ENCODE peak calls at places on chromosomes 7 and 10, in ten cellular contexts. V, H, C, A, N, E, F, O, Z and M are unnamed samples. For H3K27me3, the result is how much of the 10 kb centered on the place peaks cover.

GRCh38 chr7:44235582-44236332 is 35.0 kb downstream of the YKT6 start:
- DNase-seq in V (no peak), H (no peak), C (no peak), A (no peak), N (no peak), E (peak), F (no peak), O (no peak), Z (no peak), M (no peak)

GRCh38 chr7:36023025-36023424 is 130.0 kb upstream of the EEPD1 start:
- DNase-seq in V (no peak), H (no peak), C (no peak), A (no peak), N (no peak), E (no peak), F (no peak), O (no peak), Z (no peak), M (no peak)

GRCh38 chr10:30002438-30003266 is 56.7 kb downstream of the JCAD start:
- DNase-seq in V (no peak), H (peak), C (peak), A (peak), N (peak), E (peak), F (peak), O (peak), Z (no peak), M (peak)

GRCh38 chr10:63504145-63504881 is 16.9 kb upstream of the REEP3 start:
- DNase-seq in V (no peak), H (no peak), C (no peak), A (no peak), N (no peak), E (no peak), F (no peak), O (no peak), Z (no peak), M (no peak)

GRCh38 chr7:110943686-110944350 is 147.1 kb upstream of the LRRN3 start:
- DNase-seq in V (peak), H (no peak), C (no peak), A (no peak), N (no peak), E (peak), F (no peak), O (no peak), Z (no peak), M (no peak)

GRCh38 chr10:74145133-74145532 is 5.5 kb downstream of the AP3M1 start:
- DNase-seq in V (peak), H (no peak), C (no peak), A (no peak), N (peak), E (no peak), F (no peak), O (no peak), Z (no peak), M (peak)

GRCh38 chr10:107103174-107104025 is 61.1 kb downstream of the SORCS1 start:
- DNase-seq in V (no peak), H (peak), C (no peak), A (no peak), N (no peak), E (peak), F (no peak), O (no peak), Z (no peak), M (no peak)

GRCh38 chr10:86229378-86229777 is 137.2 kb downstream of the GRID1 start:
- DNase-seq in V (no peak), H (no peak), C (no peak), A (no peak), N (no peak), E (no peak), F (no peak), O (no peak), Z (no peak), M (no peak)

GRCh38 chr10:121592155-121592890 is 5.9 kb downstream of the FGFR2 start:
- DNase-seq in V (no peak), H (no peak), C (no peak), A (no peak), N (no peak), E (no peak), F (no peak), O (no peak), Z (no peak), M (no peak)

GRCh38 chr10:88457680-88458079 is 125.4 kb downstream of the RNLS start:
- DNase-seq in V (no peak), H (no peak), C (no peak), A (no peak), N (no peak), E (no peak), F (no peak), O (no peak), Z (no peak), M (no peak)

GRCh38 chr10:92923416-92923815 is 75.1 kb downstream of the EXOC6 start:
- DNase-seq in V (no peak), H (no peak), C (no peak), A (no peak), N (no peak), E (no peak), F (no peak), O (no peak), Z (no peak), M (no peak)

GRCh38 chr10:43962346-43963191 is 313.9 kb upstream of the ZNF32 start:
- DNase-seq in V (peak), H (no peak), C (peak), A (no peak), N (no peak), E (no peak), F (no peak), O (peak), Z (no peak), M (no peak)

GRCh38 chr10:72086466-72087391 is 1.6 kb downstream of the SPOCK2 start:
- DNase-seq in V (no peak), H (peak), C (no peak), A (no peak), N (no peak), E (no peak), F (no peak), O (no peak), Z (peak), M (no peak)

GRCh38 chr10:73759512-73760115 is 15.4 kb downstream of the SEC24C start:
- DNase-seq in V (no peak), H (no peak), C (no peak), A (no peak), N (no peak), E (no peak), F (peak), O (no peak), Z (no peak), M (no peak)

GRCh38 chr10:89274928-89275327 is 23.4 kb upstream of the LIPA start:
- DNase-seq in V (no peak), H (no peak), C (no peak), A (no peak), N (no peak), E (no peak), F (no peak), O (no peak), Z (no peak), M (no peak)

GRCh38 chr10:120783901-120784300 is 67.3 kb upstream of the WDR11 start:
- DNase-seq in V (no peak), H (no peak), C (no peak), A (no peak), N (no peak), E (no peak), F (no peak), O (no peak), Z (no peak), M (no peak)

GRCh38 chr10:35335133-35335532 is 1.2 kb upstream of the CCNY start:
- DNase-seq in V (no peak), H (no peak), C (no peak), A (no peak), N (no peak), E (no peak), F (no peak), O (no peak), Z (no peak), M (no peak)

GRCh38 chr10:1452777-1453176 is 284.5 kb downstream of the ADARB2 start:
- DNase-seq in V (no peak), H (no peak), C (no peak), A (no peak), N (no peak), E (no peak), F (no peak), O (no peak), Z (no peak), M (no peak)

GRCh38 chr7:80259-81236 is 111.8 kb upstream of the FAM20C start:
- DNase-seq in V (no peak), H (no peak), C (no peak), A (no peak), N (no peak), E (no peak), F (no peak), O (peak), Z (no peak), M (no peak)

GRCh38 chr7:55194522-55194921 is 170.6 kb upstream of the LANCL2 start:
- DNase-seq in V (no peak), H (no peak), C (no peak), A (no peak), N (no peak), E (no peak), F (no peak), O (no peak), Z (no peak), M (no peak)

GRCh38 chr10:86083664-86084175 is 282.9 kb downstream of the GRID1 start:
- DNase-seq in V (no peak), H (no peak), C (no peak), A (no peak), N (no peak), E (no peak), F (no peak), O (no peak), Z (no peak), M (no peak)

GRCh38 chr10:92327445-92328433 is 36.8 kb downstream of the MARCHF5 start:
- DNase-seq in V (no peak), H (no peak), C (no peak), A (no peak), N (no peak), E (no peak), F (no peak), O (no peak), Z (no peak), M (no peak)

GRCh38 chr10:44390585-44391072 is 5.7 kb upstream of the CXCL12 start:
- DNase-seq in V (no peak), H (no peak), C (no peak), A (no peak), N (no peak), E (no peak), F (no peak), O (no peak), Z (no peak), M (no peak)

GRCh38 chr10:33381391-33381790 is 46.9 kb upstream of the NRP1 start:
- DNase-seq in V (no peak), H (no peak), C (no peak), A (no peak), N (no peak), E (no peak), F (no peak), O (no peak), Z (no peak), M (no peak)

GRCh38 chr10:89684604-89685003 is 16.8 kb upstream of the KIF20B start:
- DNase-seq in V (no peak), H (no peak), C (no peak), A (no peak), N (no peak), E (no peak), F (no peak), O (no peak), Z (no peak), M (no peak)

GRCh38 chr10:121709674-121710073 is 111.4 kb upstream of the FGFR2 start:
- DNase-seq in V (no peak), H (no peak), C (no peak), A (no peak), N (no peak), E (no peak), F (no peak), O (no peak), Z (no peak), M (no peak)

DNA sequence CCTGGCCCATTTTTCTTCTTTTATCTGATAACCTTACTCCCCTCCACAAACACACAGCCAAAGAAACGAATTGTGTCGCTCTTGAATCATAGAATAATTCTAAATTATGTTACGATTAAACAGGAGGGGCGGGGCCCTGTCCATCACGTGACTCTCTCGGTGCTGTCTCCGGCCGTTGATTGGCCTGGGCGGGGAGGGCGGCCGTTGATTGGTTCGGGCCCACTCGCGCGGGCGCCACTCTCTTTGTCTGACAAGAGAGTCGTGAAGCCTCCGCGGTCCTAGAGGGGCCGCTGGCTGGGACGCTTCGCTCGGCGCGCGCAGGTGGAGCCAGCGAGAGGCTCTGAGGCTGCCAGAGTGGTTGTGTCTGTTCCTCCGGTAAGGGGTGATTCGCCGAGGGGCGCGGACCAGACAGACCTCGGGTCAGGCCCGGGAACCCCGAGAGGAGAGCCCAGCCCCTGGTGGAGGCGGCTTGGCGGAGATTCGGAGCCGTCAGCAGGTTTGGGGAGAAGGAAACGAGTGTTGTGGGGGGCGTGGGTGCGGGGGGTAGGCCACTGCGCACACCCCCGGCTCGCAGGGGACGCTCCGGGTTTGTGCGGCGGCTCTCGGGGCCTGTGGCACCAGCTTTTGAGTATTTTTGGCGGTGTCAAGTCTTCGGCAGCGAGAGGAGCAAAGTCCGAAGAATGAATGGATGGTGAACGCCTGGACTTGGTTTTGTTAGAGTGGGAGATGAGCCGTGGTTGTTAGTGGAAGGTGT is at the start of gene ZNF789:
- DNase-seq in V (peak), H (peak), C (peak), A (peak), N (peak), E (peak), F (peak), O (peak), Z (peak), M (peak)
- TF ChIP-seq CTCF in V (no peak), H (no peak), C (no peak), A (no peak), N (no peak), E (no peak), F (no peak), O (no peak), Z (no peak), M (no peak)

DNA sequence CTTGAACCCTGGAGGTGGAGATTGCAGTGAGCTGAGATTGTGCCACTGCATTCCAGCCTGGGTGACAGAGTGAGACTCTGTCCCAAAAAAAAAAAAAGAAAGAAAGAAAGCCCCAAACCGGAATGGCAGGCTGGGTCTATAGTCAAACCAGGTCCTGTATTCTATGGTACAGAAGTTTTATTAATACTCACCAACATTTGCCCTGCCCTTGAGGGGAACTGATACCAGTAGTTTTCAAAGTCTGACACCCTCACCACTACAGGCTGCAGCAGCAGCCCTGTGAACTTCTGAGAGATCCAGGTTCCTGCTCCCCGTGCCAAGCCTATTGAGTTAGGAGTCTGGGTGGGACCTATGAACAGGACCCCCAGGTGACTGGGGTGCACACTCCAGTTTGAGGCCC is 80.6 kb downstream of the RGS10 start:
- DNase-seq in V (no peak), H (no peak), C (no peak), A (no peak), N (no peak), E (no peak), F (no peak), O (no peak), Z (no peak), M (no peak)
- H3K4me3 ChIP-seq in V (no peak), H (no peak), C (no peak), A (no peak), N (no peak), E (no peak), F (no peak), O (no peak), Z (no peak), M (no peak)

GRCh38 chr7:42237891-42238531 is 1.0 kb upstream of the GLI3 start:
- DNase-seq in V (no peak), H (peak), C (peak), A (peak), N (peak), E (no peak), F (peak), O (peak), Z (no peak), M (no peak)

GRCh38 chr7:42235734-42236133 is 1.3 kb downstream of the GLI3 start:
- DNase-seq in V (no peak), H (peak), C (peak), A (peak), N (no peak), E (no peak), F (no peak), O (no peak), Z (no peak), M (no peak)

GRCh38 chr7:42238709-42239395 is 1.8 kb upstream of the GLI3 start:
- DNase-seq in V (peak), H (peak), C (peak), A (no peak), N (no peak), E (no peak), F (no peak), O (no peak), Z (no peak), M (peak)

GRCh38 chr7:42236266-42237161 is 495 bp downstream of the GLI3 start:
- DNase-seq in V (no peak), H (peak), C (peak), A (peak), N (no peak), E (peak), F (peak), O (no peak), Z (no peak), M (no peak)

GRCh38 chr7:42237162-42237821 is at the start of gene GLI3:
- DNase-seq in V (peak), H (peak), C (peak), A (peak), N (peak), E (peak), F (peak), O (peak), Z (no peak), M (peak)
- H3K27me3 ChIP-seq in V (under half), H (under half), C (under half), A (under half), N (under half), E (half or more), F (under half), O (under half), Z (half or more), M (under half)

DNA sequence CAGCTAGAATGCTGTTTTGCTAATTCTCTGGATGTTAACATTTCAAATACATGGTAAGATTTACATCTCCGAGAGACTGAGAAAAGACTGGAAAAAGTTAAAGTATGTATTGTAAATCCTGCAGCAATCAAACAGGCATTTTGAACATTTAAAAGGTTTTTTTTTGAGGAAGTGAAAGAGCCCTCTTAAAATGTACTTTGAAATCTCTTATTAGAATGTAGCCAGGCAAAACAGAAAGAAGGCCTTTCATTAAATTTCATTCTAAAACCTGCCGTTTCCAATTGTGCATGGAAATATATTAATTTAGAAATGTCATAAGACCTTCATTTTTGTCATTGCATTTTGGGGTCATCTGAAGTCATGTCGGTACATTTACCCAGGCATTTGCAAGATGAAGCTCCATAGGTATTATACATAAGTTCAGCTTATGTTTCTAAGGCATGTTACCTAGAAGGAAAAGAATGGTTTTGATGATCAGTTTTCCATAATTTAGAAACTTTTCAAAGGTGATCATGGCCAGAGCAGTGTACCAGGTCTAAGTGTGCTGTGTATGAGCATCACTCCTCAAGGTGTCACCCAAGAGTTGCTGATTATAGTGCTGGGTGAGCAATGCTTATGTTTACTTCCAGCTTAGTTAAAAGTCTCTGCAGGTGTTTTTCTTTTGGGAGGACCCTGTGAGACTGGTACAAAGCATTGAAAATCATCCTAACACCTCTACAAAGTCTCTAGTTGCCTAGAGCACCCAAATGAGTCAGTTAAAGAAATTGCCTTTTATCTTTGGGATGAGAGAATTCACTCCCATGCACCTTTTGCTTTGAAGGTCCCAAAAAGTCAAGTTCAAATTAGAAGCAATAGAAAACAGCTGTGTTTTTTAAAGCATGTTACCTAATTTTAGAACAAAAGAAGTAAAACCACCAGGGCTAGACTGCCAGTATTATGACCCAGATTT is 7.1 kb downstream of the ZNF736 start:
- DNase-seq in V (no peak), H (no peak), C (no peak), A (no peak), N (no peak), E (no peak), F (peak), O (no peak), Z (no peak), M (no peak)
- TF ChIP-seq CTCF in V (no peak), H (no peak), C (no peak), A (no peak), N (no peak), E (peak), F (peak), O (no peak), Z (no peak), M (no peak)

GRCh38 chr10:101019440-101019703 is 11.6 kb downstream of the PDZD7 start:
- DNase-seq in V (no peak), H (no peak), C (no peak), A (no peak), N (no peak), E (no peak), F (no peak), O (no peak), Z (peak), M (no peak)
- H3K4me3 ChIP-seq in V (no peak), H (no peak), C (no peak), A (no peak), N (no peak), E (no peak), F (no peak), O (no peak), Z (no peak), M (no peak)

DNA sequence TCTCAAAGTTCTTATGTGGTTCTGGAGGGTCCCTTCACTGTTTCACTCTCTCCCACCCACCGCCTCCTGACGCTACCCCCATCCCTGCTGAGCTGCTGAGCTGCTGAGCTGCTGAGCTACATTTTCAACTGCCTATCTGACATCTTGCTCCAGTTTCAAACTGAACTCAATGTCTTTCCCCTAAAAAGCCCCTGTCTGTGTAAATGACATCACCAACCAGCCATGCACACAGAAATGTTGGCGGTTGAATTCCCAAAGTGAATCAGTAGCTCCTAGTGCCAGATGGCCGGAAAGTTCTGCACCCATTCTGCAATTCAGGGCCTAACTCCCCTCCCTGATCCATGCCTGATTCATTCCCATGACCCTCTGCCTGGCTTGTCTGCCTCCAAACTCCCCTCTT is 71.2 kb downstream of the WNT2 start:
- DNase-seq in V (no peak), H (no peak), C (no peak), A (no peak), N (no peak), E (no peak), F (no peak), O (no peak), Z (no peak), M (peak)
- H3K27me3 ChIP-seq in V (under half), H (under half), C (under half), A (under half), N (under half), E (under half), F (under half), O (under half), Z (under half), M (under half)